ENCODE peak calls at places on chromosomes 5 and 9, in seven cellular contexts. H, G, D, Y, W, M and A are unnamed samples.

GRCh38 chr5:179233909-179234562 is 111.2 kb downstream of the ADAMTS2 start:
- DNase-seq in H (no peak), G (no peak), D (no peak), Y (no peak), W (peak), M (no peak), A (peak)

GRCh38 chr9:87346061-87346665 is 151.5 kb upstream of the DAPK1 start:
- DNase-seq in H (no peak), G (no peak), D (peak), Y (no peak), W (no peak), M (no peak), A (no peak)

GRCh38 chr5:90956511-90956910 is 397.9 kb downstream of the ADGRV1 start:
- DNase-seq in H (no peak), G (no peak), D (no peak), Y (no peak), W (no peak), M (no peak), A (no peak)

GRCh38 chr9:19405771-19406170 is 3.0 kb upstream of the ACER2 start:
- DNase-seq in H (no peak), G (no peak), D (no peak), Y (no peak), W (no peak), M (no peak), A (no peak)

GRCh38 chr9:111597852-111598729 is 1.4 kb downstream of the PTGR1 start:
- DNase-seq in H (no peak), G (peak), D (peak), Y (peak), W (peak), M (peak), A (peak)

GRCh38 chr9:94112716-94113465 is 28.6 kb downstream of the PTPDC1 start:
- DNase-seq in H (no peak), G (peak), D (no peak), Y (no peak), W (no peak), M (no peak), A (no peak)

GRCh38 chr5:59351076-59351794 is 542.3 kb downstream of the PDE4D start:
- DNase-seq in H (no peak), G (no peak), D (no peak), Y (peak), W (no peak), M (no peak), A (no peak)

GRCh38 chr5:73591698-73592501 is 26.4 kb downstream of the UTP15 start:
- DNase-seq in H (no peak), G (no peak), D (no peak), Y (no peak), W (no peak), M (no peak), A (no peak)

GRCh38 chr5:65926276-65926761 is at the start of gene ERBIN:
- DNase-seq in H (peak), G (peak), D (peak), Y (peak), W (peak), M (no peak), A (peak)

GRCh38 chr5:123438902-123439301 is 15.7 kb upstream of the CEP120 start:
- DNase-seq in H (no peak), G (no peak), D (no peak), Y (no peak), W (no peak), M (no peak), A (no peak)

GRCh38 chr5:30324083-30324482 is 869.4 kb upstream of the CDH6 start:
- DNase-seq in H (no peak), G (no peak), D (peak), Y (no peak), W (no peak), M (no peak), A (no peak)

GRCh38 chr9:84573098-84573497 is 96.4 kb upstream of the NTRK2 start:
- DNase-seq in H (no peak), G (no peak), D (no peak), Y (no peak), W (no peak), M (peak), A (no peak)

GRCh38 chr9:115494393-115494792 is 376.4 kb upstream of the TNC start:
- DNase-seq in H (no peak), G (peak), D (no peak), Y (no peak), W (no peak), M (no peak), A (peak)

GRCh38 chr9:110115868-110116542 is 92.0 kb downstream of the C9orf152 start:
- DNase-seq in H (no peak), G (peak), D (no peak), Y (no peak), W (no peak), M (no peak), A (no peak)

GRCh38 chr5:136212252-136212721 is 19.3 kb upstream of the SMIM32 start:
- DNase-seq in H (no peak), G (peak), D (peak), Y (peak), W (peak), M (no peak), A (no peak)

GRCh38 chr5:139708877-139709586 is 60.9 kb downstream of the CXXC5 start:
- DNase-seq in H (peak), G (no peak), D (peak), Y (no peak), W (peak), M (no peak), A (peak)

GRCh38 chr9:136759436-136760325 is 1.6 kb upstream of the LCN8 start:
- DNase-seq in H (no peak), G (no peak), D (no peak), Y (no peak), W (peak), M (no peak), A (no peak)

GRCh38 chr5:98787131-98787719 is 13.8 kb downstream of the RGMB start:
- DNase-seq in H (no peak), G (no peak), D (no peak), Y (no peak), W (no peak), M (no peak), A (no peak)

GRCh38 chr9:38211002-38211401 is 142.0 kb upstream of the SHB start:
- DNase-seq in H (no peak), G (no peak), D (no peak), Y (no peak), W (no peak), M (no peak), A (no peak)

GRCh38 chr9:89888677-89889076 is 283.9 kb downstream of the GADD45G start:
- DNase-seq in H (no peak), G (no peak), D (no peak), Y (no peak), W (peak), M (no peak), A (peak)

GRCh38 chr5:154850255-154851062 is at the start of gene FAXDC2:
- DNase-seq in H (peak), G (no peak), D (peak), Y (peak), W (peak), M (peak), A (peak)

GRCh38 chr9:94912700-94913249 is 186.3 kb downstream of the AOPEP start:
- DNase-seq in H (no peak), G (no peak), D (peak), Y (no peak), W (no peak), M (no peak), A (peak)

GRCh38 chr9:121281614-121282291 is 13.8 kb downstream of the GSN start:
- DNase-seq in H (peak), G (peak), D (no peak), Y (peak), W (peak), M (no peak), A (peak)

GRCh38 chr9:26261503-26262330 is 583.5 kb upstream of the TUSC1 start:
- DNase-seq in H (no peak), G (peak), D (no peak), Y (no peak), W (no peak), M (no peak), A (no peak)

GRCh38 chr5:138491669-138492551 is 26.6 kb downstream of the EGR1 start:
- DNase-seq in H (peak), G (peak), D (peak), Y (peak), W (peak), M (no peak), A (peak)

GRCh38 chr9:3527653-3527960 is 1.8 kb upstream of the RFX3 start:
- DNase-seq in H (no peak), G (no peak), D (no peak), Y (no peak), W (no peak), M (no peak), A (no peak)

GRCh38 chr9:98291775-98292174 is 36.3 kb upstream of the TBC1D2 start:
- DNase-seq in H (no peak), G (no peak), D (no peak), Y (no peak), W (no peak), M (no peak), A (no peak)

GRCh38 chr9:93859431-93860215 is 95.5 kb downstream of the BARX1 start:
- DNase-seq in H (no peak), G (no peak), D (peak), Y (no peak), W (no peak), M (no peak), A (no peak)

GRCh38 chr5:153571157-153571556 is 80.7 kb downstream of the GRIA1 start:
- DNase-seq in H (no peak), G (no peak), D (no peak), Y (no peak), W (no peak), M (no peak), A (no peak)

GRCh38 chr9:119273325-119273904 is 95.8 kb downstream of the BRINP1 start:
- DNase-seq in H (no peak), G (no peak), D (peak), Y (no peak), W (no peak), M (no peak), A (no peak)

GRCh38 chr5:10502578-10502977 is 60.9 kb downstream of the ROPN1L start:
- DNase-seq in H (no peak), G (no peak), D (no peak), Y (no peak), W (no peak), M (no peak), A (no peak)

DNA sequence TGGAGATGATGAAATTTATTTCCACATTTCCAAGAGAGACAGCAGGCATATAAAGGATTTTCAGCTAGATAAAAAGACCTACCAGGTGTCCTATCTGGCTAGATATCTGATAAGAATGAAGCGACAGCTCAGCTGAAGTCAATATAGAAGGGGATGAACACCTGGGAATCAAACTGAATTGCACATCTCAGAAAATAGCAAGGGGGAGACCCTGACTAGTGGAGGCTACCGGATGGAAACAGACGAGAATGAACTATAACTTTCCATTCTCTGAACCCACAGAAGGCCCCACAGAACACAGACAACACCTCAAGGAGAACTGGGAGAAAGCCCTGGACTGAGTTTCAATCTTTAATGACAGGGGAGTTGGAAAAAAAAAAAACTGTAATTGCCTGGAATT is 51.1 kb downstream of the CPLANE1 start:
- DNase-seq in H (no peak), G (no peak), D (no peak), Y (no peak), W (no peak), M (no peak), A (no peak)
- H3K4me3 ChIP-seq in H (peak), G (no peak), D (no peak), Y (no peak), W (peak), M (no peak), A (no peak)

GRCh38 chr5:80217667-80218066 is 38.2 kb downstream of the SERINC5 start:
- DNase-seq in H (no peak), G (no peak), D (no peak), Y (no peak), W (no peak), M (no peak), A (no peak)
- H3K27ac ChIP-seq in H (peak), G (no peak), D (peak), Y (no peak), W (no peak), M (no peak), A (no peak)

GRCh38 chr5:5387192-5387591 is 35.3 kb upstream of the ICE1 start:
- DNase-seq in H (no peak), G (no peak), D (no peak), Y (no peak), W (no peak), M (no peak), A (no peak)

GRCh38 chr5:5385326-5385725 is 37.2 kb upstream of the ICE1 start:
- DNase-seq in H (no peak), G (no peak), D (no peak), Y (no peak), W (no peak), M (no peak), A (no peak)

GRCh38 chr5:5383461-5383860 is 39.0 kb upstream of the ICE1 start:
- DNase-seq in H (no peak), G (no peak), D (no peak), Y (no peak), W (no peak), M (no peak), A (no peak)

GRCh38 chr5:5386329-5386728 is 36.1 kb upstream of the ICE1 start:
- DNase-seq in H (no peak), G (no peak), D (no peak), Y (no peak), W (no peak), M (no peak), A (no peak)

GRCh38 chr5:5384634-5385033 is 37.8 kb upstream of the ICE1 start:
- DNase-seq in H (no peak), G (no peak), D (no peak), Y (no peak), W (no peak), M (no peak), A (no peak)
- H3K4me3 ChIP-seq in H (no peak), G (no peak), D (no peak), Y (no peak), W (no peak), M (no peak), A (no peak)

GRCh38 chr5:119341452-119342349 is 14.1 kb upstream of the TNFAIP8 start:
- DNase-seq in H (no peak), G (no peak), D (no peak), Y (no peak), W (no peak), M (no peak), A (no peak)
- H3K27ac ChIP-seq in H (no peak), G (peak), D (no peak), Y (no peak), W (peak), M (no peak), A (no peak)

GRCh38 chr5:168842571-168843205 is 263.5 kb upstream of the PANK3 start:
- DNase-seq in H (no peak), G (no peak), D (no peak), Y (no peak), W (no peak), M (no peak), A (no peak)

GRCh38 chr5:168843998-168844374 is 264.8 kb upstream of the PANK3 start:
- DNase-seq in H (no peak), G (no peak), D (no peak), Y (no peak), W (no peak), M (no peak), A (no peak)

GRCh38 chr5:168837852-168838251 is 258.7 kb upstream of the PANK3 start:
- DNase-seq in H (no peak), G (no peak), D (no peak), Y (no peak), W (no peak), M (no peak), A (no peak)

GRCh38 chr5:168844566-168845296 is 265.6 kb upstream of the PANK3 start:
- DNase-seq in H (no peak), G (no peak), D (peak), Y (no peak), W (no peak), M (no peak), A (no peak)

GRCh38 chr5:168843277-168843997 is 264.3 kb upstream of the PANK3 start:
- DNase-seq in H (no peak), G (no peak), D (no peak), Y (no peak), W (no peak), M (no peak), A (no peak)
- H3K4me3 ChIP-seq in H (no peak), G (no peak), D (no peak), Y (no peak), W (no peak), M (no peak), A (no peak)

DNA sequence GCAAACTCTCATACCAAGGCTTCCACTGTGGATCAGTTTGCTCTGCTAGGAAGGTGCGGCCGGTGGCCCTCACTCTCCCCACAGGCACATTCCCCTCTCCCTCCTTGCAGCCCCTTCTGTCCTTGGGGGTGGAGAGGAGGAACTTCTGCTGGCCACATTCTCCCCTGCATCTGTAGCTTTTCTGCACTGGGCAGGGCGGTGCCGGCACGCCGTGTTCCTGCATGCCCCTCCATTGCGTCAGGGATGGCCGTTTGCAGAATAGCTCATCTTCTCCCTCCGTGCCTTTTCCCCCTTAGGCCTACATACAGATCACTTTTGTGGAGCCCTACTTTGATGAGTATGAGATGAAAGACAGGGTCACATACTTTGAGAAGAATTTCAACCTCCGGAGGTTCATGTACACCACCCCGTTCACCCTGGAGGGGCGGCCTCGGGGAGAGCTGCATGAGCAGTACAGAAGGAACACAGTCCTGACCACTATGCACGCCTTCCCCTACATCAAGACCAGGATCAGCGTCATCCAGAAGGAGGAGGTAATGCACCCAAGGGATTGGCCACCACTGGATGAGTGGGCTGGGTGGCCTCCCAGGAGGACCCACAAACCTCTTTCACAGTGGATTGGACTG is 231.5 kb downstream of the DOCK8 start:
- DNase-seq in H (no peak), G (no peak), D (no peak), Y (no peak), W (no peak), M (no peak), A (no peak)
- H3K27ac ChIP-seq in H (no peak), G (no peak), D (no peak), Y (no peak), W (no peak), M (no peak), A (no peak)

GRCh38 chr5:115992848-115993350 is 30.6 kb downstream of the LVRN start:
- DNase-seq in H (no peak), G (no peak), D (no peak), Y (no peak), W (no peak), M (no peak), A (no peak)
- H3K4me3 ChIP-seq in H (no peak), G (no peak), D (no peak), Y (no peak), W (no peak), M (no peak), A (no peak)

DNA sequence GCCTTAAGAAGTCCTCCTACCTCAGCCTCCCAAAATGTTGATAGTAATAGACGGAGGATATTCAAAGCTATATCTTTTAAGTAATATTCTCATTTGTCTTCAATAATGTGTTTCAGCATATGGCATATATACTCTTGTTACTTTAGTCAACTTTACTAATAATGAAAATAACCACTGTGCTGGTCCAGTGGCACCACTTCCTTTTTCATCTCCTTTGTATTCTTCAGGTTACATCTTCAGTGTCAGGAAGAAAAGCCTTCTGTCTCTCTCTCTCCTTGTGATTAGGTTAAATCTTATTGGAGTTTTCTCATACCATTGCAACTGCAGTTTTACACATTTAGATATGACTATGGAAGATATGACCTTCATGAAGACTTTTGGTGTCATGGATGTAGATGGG is 31.3 kb downstream of the PARP8 start:
- DNase-seq in H (no peak), G (no peak), D (no peak), Y (no peak), W (no peak), M (no peak), A (no peak)
- H3K27ac ChIP-seq in H (no peak), G (no peak), D (no peak), Y (no peak), W (no peak), M (no peak), A (no peak)